ENCODE peak calls at places on chromosome 3, in eight cellular contexts. One of them, this sample, is unnamed.

GRCh38 chr3:117349566-117349965 is 640.0 kb downstream of the TUSC7 start:
- DNase-seq in GM10248: no peak
- DNase-seq in ecto neural progenitor cell: no peak
- DNase-seq in WTC11: no peak
- DNase-seq in BE2C: no peak
- DNase-seq in naive B cell: no peak
- DNase-seq in NCI-H460: no peak
- DNase-seq in activated CD8-positive, alpha-beta memory T cell treated with anti-CD3 and anti-CD28 coated beads for 48 hours: no peak
- DNase-seq in this sample: no peak

GRCh38 chr3:57065588-57065987 is 5.1 kb downstream of the SPATA12 start:
- DNase-seq in GM10248: no peak
- DNase-seq in ecto neural progenitor cell: no peak
- DNase-seq in WTC11: no peak
- DNase-seq in BE2C: no peak
- DNase-seq in naive B cell: no peak
- DNase-seq in NCI-H460: no peak
- DNase-seq in activated CD8-positive, alpha-beta memory T cell treated with anti-CD3 and anti-CD28 coated beads for 48 hours: no peak
- DNase-seq in this sample: no peak

GRCh38 chr3:67067251-67067650 is 69.1 kb downstream of the KBTBD8 start:
- DNase-seq in GM10248: no peak
- DNase-seq in ecto neural progenitor cell: no peak
- DNase-seq in WTC11: no peak
- DNase-seq in BE2C: no peak
- DNase-seq in naive B cell: no peak
- DNase-seq in NCI-H460: no peak
- DNase-seq in activated CD8-positive, alpha-beta memory T cell treated with anti-CD3 and anti-CD28 coated beads for 48 hours: no peak
- DNase-seq in this sample: no peak

GRCh38 chr3:62803276-62803675 is 71.9 kb downstream of the CADPS start:
- DNase-seq in GM10248: no peak
- DNase-seq in ecto neural progenitor cell: no peak
- DNase-seq in WTC11: no peak
- DNase-seq in BE2C: no peak
- DNase-seq in naive B cell: no peak
- DNase-seq in NCI-H460: no peak
- DNase-seq in activated CD8-positive, alpha-beta memory T cell treated with anti-CD3 and anti-CD28 coated beads for 48 hours: no peak
- DNase-seq in this sample: no peak

GRCh38 chr3:112774293-112774926 is 72.3 kb downstream of the CD200R1L start:
- DNase-seq in GM10248: no peak
- DNase-seq in ecto neural progenitor cell: no peak
- DNase-seq in WTC11: no peak
- DNase-seq in BE2C: no peak
- DNase-seq in naive B cell: no peak
- DNase-seq in NCI-H460: no peak
- DNase-seq in activated CD8-positive, alpha-beta memory T cell treated with anti-CD3 and anti-CD28 coated beads for 48 hours: no peak
- DNase-seq in this sample: no peak

GRCh38 chr3:151976211-151977050 is 103.0 kb downstream of the SUCNR1 start:
- DNase-seq in GM10248: no peak
- DNase-seq in ecto neural progenitor cell: no peak
- DNase-seq in WTC11: no peak
- DNase-seq in BE2C: no peak
- DNase-seq in naive B cell: no peak
- DNase-seq in NCI-H460: peak; percentile 29
- DNase-seq in activated CD8-positive, alpha-beta memory T cell treated with anti-CD3 and anti-CD28 coated beads for 48 hours: no peak
- DNase-seq in this sample: no peak

GRCh38 chr3:172078244-172078643 is 38.9 kb downstream of the FNDC3B start:
- DNase-seq in GM10248: no peak
- DNase-seq in ecto neural progenitor cell: no peak
- DNase-seq in WTC11: no peak
- DNase-seq in BE2C: no peak
- DNase-seq in naive B cell: no peak
- DNase-seq in NCI-H460: no peak
- DNase-seq in activated CD8-positive, alpha-beta memory T cell treated with anti-CD3 and anti-CD28 coated beads for 48 hours: no peak
- DNase-seq in this sample: no peak

GRCh38 chr3:159823763-159824162 is 164.9 kb upstream of the IL12A start:
- DNase-seq in GM10248: no peak
- DNase-seq in ecto neural progenitor cell: no peak
- DNase-seq in WTC11: no peak
- DNase-seq in BE2C: no peak
- DNase-seq in naive B cell: no peak
- DNase-seq in NCI-H460: no peak
- DNase-seq in activated CD8-positive, alpha-beta memory T cell treated with anti-CD3 and anti-CD28 coated beads for 48 hours: no peak
- DNase-seq in this sample: no peak

GRCh38 chr3:19885468-19885867 is 48.5 kb downstream of the EFHB start:
- DNase-seq in GM10248: peak; percentile 50
- DNase-seq in ecto neural progenitor cell: no peak
- DNase-seq in WTC11: no peak
- DNase-seq in BE2C: no peak
- DNase-seq in naive B cell: peak; percentile 17
- DNase-seq in NCI-H460: peak; percentile 30
- DNase-seq in activated CD8-positive, alpha-beta memory T cell treated with anti-CD3 and anti-CD28 coated beads for 48 hours: no peak
- DNase-seq in this sample: no peak

GRCh38 chr3:149198611-149199010 is 23.0 kb downstream of the CP start:
- DNase-seq in GM10248: no peak
- DNase-seq in ecto neural progenitor cell: no peak
- DNase-seq in WTC11: peak; percentile 40
- DNase-seq in BE2C: no peak
- DNase-seq in naive B cell: no peak
- DNase-seq in NCI-H460: no peak
- DNase-seq in activated CD8-positive, alpha-beta memory T cell treated with anti-CD3 and anti-CD28 coated beads for 48 hours: no peak
- DNase-seq in this sample: no peak

GRCh38 chr3:45647148-45647619 is 42.0 kb upstream of the SACM1L start:
- DNase-seq in GM10248: no peak
- DNase-seq in ecto neural progenitor cell: no peak
- DNase-seq in WTC11: no peak
- DNase-seq in BE2C: no peak
- DNase-seq in naive B cell: no peak
- DNase-seq in NCI-H460: peak; percentile 89
- DNase-seq in activated CD8-positive, alpha-beta memory T cell treated with anti-CD3 and anti-CD28 coated beads for 48 hours: no peak
- DNase-seq in this sample: no peak

GRCh38 chr3:113575191-113575590 is 42.8 kb downstream of the SIDT1 start:
- DNase-seq in GM10248: no peak
- DNase-seq in ecto neural progenitor cell: peak; percentile 63
- DNase-seq in WTC11: no peak
- DNase-seq in BE2C: no peak
- DNase-seq in naive B cell: no peak
- DNase-seq in NCI-H460: no peak
- DNase-seq in activated CD8-positive, alpha-beta memory T cell treated with anti-CD3 and anti-CD28 coated beads for 48 hours: no peak
- DNase-seq in this sample: no peak

This sample was measured in stimulated activated CD8-positive, alpha-beta memory T cell treated with anti-CD3 and anti-CD28 coated beads, Interleukin-4, amount 100 ng/mL, for 4 hours.